ENCODE peak calls at places on chromosomes 12 and 14, in seven cellular contexts. One of them, this sample, is unnamed.

GRCh38 chr12:52053570-52054209 is 2.4 kb downstream of the NR4A1 start:
- DNase-seq in brain microvascular endothelial cell: no peak
- DNase-seq in CD4-positive, CD25-positive, alpha-beta regulatory T cell: no peak
- DNase-seq in NB4: no peak
- DNase-seq in fibroblast of mammary gland: no peak
- DNase-seq in mesenchymal stem cell: peak
- DNase-seq in fibroblast of lung: no peak
- DNase-seq in this sample: no peak

GRCh38 chr12:83823386-83824045 is 1089.1 kb downstream of the SLC6A15 start:
- DNase-seq in mesenchymal stem cell: peak
- DNase-seq in fibroblast of lung: no peak
- DNase-seq in CD4-positive, CD25-positive, alpha-beta regulatory T cell: no peak
- DNase-seq in brain microvascular endothelial cell: peak
- DNase-seq in fibroblast of mammary gland: peak
- DNase-seq in NB4: peak
- DNase-seq in this sample: peak

GRCh38 chr14:57486767-57487379 is 6.8 kb downstream of the CCDC198 start:
- DNase-seq in fibroblast of lung: peak
- DNase-seq in fibroblast of mammary gland: peak
- DNase-seq in NB4: peak
- DNase-seq in CD4-positive, CD25-positive, alpha-beta regulatory T cell: no peak
- DNase-seq in mesenchymal stem cell: peak
- DNase-seq in brain microvascular endothelial cell: peak
- DNase-seq in this sample: peak

GRCh38 chr12:126404293-126404851 is 1339.1 kb downstream of the AACS start:
- DNase-seq in mesenchymal stem cell: no peak
- DNase-seq in fibroblast of lung: peak
- DNase-seq in NB4: no peak
- DNase-seq in brain microvascular endothelial cell: no peak
- DNase-seq in fibroblast of mammary gland: no peak
- DNase-seq in CD4-positive, CD25-positive, alpha-beta regulatory T cell: no peak
- DNase-seq in this sample: no peak

GRCh38 chr14:54226103-54226502 is 170.7 kb upstream of the CDKN3 start:
- DNase-seq in brain microvascular endothelial cell: no peak
- DNase-seq in mesenchymal stem cell: no peak
- DNase-seq in CD4-positive, CD25-positive, alpha-beta regulatory T cell: no peak
- DNase-seq in NB4: no peak
- DNase-seq in fibroblast of lung: no peak
- DNase-seq in fibroblast of mammary gland: peak
- DNase-seq in this sample: no peak

GRCh38 chr12:128385736-128386135 is 118.8 kb downstream of the TMEM132C start:
- DNase-seq in brain microvascular endothelial cell: no peak
- DNase-seq in CD4-positive, CD25-positive, alpha-beta regulatory T cell: no peak
- DNase-seq in mesenchymal stem cell: no peak
- DNase-seq in fibroblast of mammary gland: no peak
- DNase-seq in fibroblast of lung: no peak
- DNase-seq in NB4: no peak
- DNase-seq in this sample: no peak

GRCh38 chr14:34536951-34537676 is 2.4 kb downstream of the EAPP start:
- DNase-seq in fibroblast of mammary gland: peak
- DNase-seq in NB4: no peak
- DNase-seq in fibroblast of lung: peak
- DNase-seq in CD4-positive, CD25-positive, alpha-beta regulatory T cell: no peak
- DNase-seq in brain microvascular endothelial cell: peak
- DNase-seq in mesenchymal stem cell: peak
- DNase-seq in this sample: peak

GRCh38 chr14:59126714-59127436 is 61.6 kb upstream of the DAAM1 start:
- DNase-seq in CD4-positive, CD25-positive, alpha-beta regulatory T cell: peak
- DNase-seq in mesenchymal stem cell: peak
- DNase-seq in fibroblast of mammary gland: peak
- DNase-seq in NB4: peak
- DNase-seq in brain microvascular endothelial cell: peak
- DNase-seq in fibroblast of lung: peak
- DNase-seq in this sample: peak

GRCh38 chr12:123938679-123939480 is 33.8 kb downstream of the CCDC92 start:
- DNase-seq in CD4-positive, CD25-positive, alpha-beta regulatory T cell: no peak
- DNase-seq in fibroblast of lung: no peak
- DNase-seq in brain microvascular endothelial cell: no peak
- DNase-seq in mesenchymal stem cell: no peak
- DNase-seq in NB4: no peak
- DNase-seq in fibroblast of mammary gland: peak
- DNase-seq in this sample: no peak

GRCh38 chr12:69431604-69432222 is 38.5 kb upstream of the FRS2 start:
- DNase-seq in fibroblast of lung: no peak
- DNase-seq in fibroblast of mammary gland: no peak
- DNase-seq in CD4-positive, CD25-positive, alpha-beta regulatory T cell: no peak
- DNase-seq in brain microvascular endothelial cell: no peak
- DNase-seq in mesenchymal stem cell: no peak
- DNase-seq in NB4: no peak
- DNase-seq in this sample: no peak

GRCh38 chr12:96094201-96094600 is 58.8 kb upstream of the LTA4H start:
- DNase-seq in fibroblast of lung: peak
- DNase-seq in fibroblast of mammary gland: no peak
- DNase-seq in NB4: peak
- DNase-seq in mesenchymal stem cell: no peak
- DNase-seq in brain microvascular endothelial cell: peak
- DNase-seq in CD4-positive, CD25-positive, alpha-beta regulatory T cell: peak
- DNase-seq in this sample: peak

GRCh38 chr12:49091056-49091835 is 3.4 kb downstream of the DHH start:
- DNase-seq in fibroblast of mammary gland: no peak
- DNase-seq in brain microvascular endothelial cell: no peak
- DNase-seq in NB4: no peak
- DNase-seq in mesenchymal stem cell: no peak
- DNase-seq in fibroblast of lung: peak
- DNase-seq in CD4-positive, CD25-positive, alpha-beta regulatory T cell: no peak
- DNase-seq in this sample: no peak

GRCh38 chr12:8628731-8629130 is 16.1 kb upstream of the AICDA start:
- DNase-seq in brain microvascular endothelial cell: no peak
- DNase-seq in mesenchymal stem cell: no peak
- DNase-seq in NB4: no peak
- DNase-seq in fibroblast of mammary gland: no peak
- DNase-seq in fibroblast of lung: peak
- DNase-seq in CD4-positive, CD25-positive, alpha-beta regulatory T cell: no peak
- DNase-seq in this sample: no peak

GRCh38 chr12:45543887-45544286 is 185.6 kb upstream of the ARID2 start:
- DNase-seq in CD4-positive, CD25-positive, alpha-beta regulatory T cell: peak
- DNase-seq in fibroblast of lung: peak
- DNase-seq in fibroblast of mammary gland: peak
- DNase-seq in brain microvascular endothelial cell: peak
- DNase-seq in NB4: peak
- DNase-seq in mesenchymal stem cell: peak
- DNase-seq in this sample: peak

GRCh38 chr12:4059891-4060290 is 186.7 kb upstream of the PARP11 start:
- DNase-seq in mesenchymal stem cell: no peak
- DNase-seq in NB4: no peak
- DNase-seq in fibroblast of lung: no peak
- DNase-seq in fibroblast of mammary gland: no peak
- DNase-seq in CD4-positive, CD25-positive, alpha-beta regulatory T cell: no peak
- DNase-seq in brain microvascular endothelial cell: no peak
- DNase-seq in this sample: no peak

GRCh38 chr12:118150625-118151024 is 14.7 kb downstream of the PEBP1 start:
- DNase-seq in NB4: no peak
- DNase-seq in fibroblast of lung: no peak
- DNase-seq in CD4-positive, CD25-positive, alpha-beta regulatory T cell: no peak
- DNase-seq in fibroblast of mammary gland: no peak
- DNase-seq in mesenchymal stem cell: no peak
- DNase-seq in brain microvascular endothelial cell: no peak
- DNase-seq in this sample: no peak

GRCh38 chr14:76708028-76708427 is 53.2 kb upstream of the VASH1 start:
- DNase-seq in CD4-positive, CD25-positive, alpha-beta regulatory T cell: no peak
- DNase-seq in mesenchymal stem cell: peak
- DNase-seq in brain microvascular endothelial cell: no peak
- DNase-seq in fibroblast of lung: peak
- DNase-seq in fibroblast of mammary gland: peak
- DNase-seq in NB4: no peak
- DNase-seq in this sample: no peak

GRCh38 chr14:24052656-24053547 is 1.1 kb downstream of the CARMIL3 start:
- DNase-seq in mesenchymal stem cell: no peak
- DNase-seq in fibroblast of mammary gland: peak
- DNase-seq in CD4-positive, CD25-positive, alpha-beta regulatory T cell: no peak
- DNase-seq in NB4: peak
- DNase-seq in fibroblast of lung: no peak
- DNase-seq in brain microvascular endothelial cell: no peak
- DNase-seq in this sample: no peak

GRCh38 chr12:118310320-118310719 is 62.4 kb downstream of the TAOK3 start:
- DNase-seq in brain microvascular endothelial cell: no peak
- DNase-seq in CD4-positive, CD25-positive, alpha-beta regulatory T cell: no peak
- DNase-seq in fibroblast of lung: no peak
- DNase-seq in NB4: no peak
- DNase-seq in fibroblast of mammary gland: no peak
- DNase-seq in mesenchymal stem cell: no peak
- DNase-seq in this sample: no peak

GRCh38 chr14:49880267-49881064 is 12.4 kb upstream of the ARF6 start:
- DNase-seq in mesenchymal stem cell: peak
- DNase-seq in NB4: no peak
- DNase-seq in fibroblast of lung: peak
- DNase-seq in CD4-positive, CD25-positive, alpha-beta regulatory T cell: no peak
- DNase-seq in brain microvascular endothelial cell: no peak
- DNase-seq in fibroblast of mammary gland: peak
- DNase-seq in this sample: peak

GRCh38 chr12:77253321-77253720 is 188.0 kb upstream of the E2F7 start:
- DNase-seq in brain microvascular endothelial cell: no peak
- DNase-seq in mesenchymal stem cell: no peak
- DNase-seq in fibroblast of lung: no peak
- DNase-seq in fibroblast of mammary gland: no peak
- DNase-seq in CD4-positive, CD25-positive, alpha-beta regulatory T cell: no peak
- DNase-seq in NB4: no peak
- DNase-seq in this sample: no peak

GRCh38 chr12:1093166-1093751 is 102.2 kb downstream of the ERC1 start:
- DNase-seq in NB4: peak
- DNase-seq in brain microvascular endothelial cell: peak
- DNase-seq in fibroblast of lung: peak
- DNase-seq in CD4-positive, CD25-positive, alpha-beta regulatory T cell: peak
- DNase-seq in fibroblast of mammary gland: peak
- DNase-seq in mesenchymal stem cell: peak
- DNase-seq in this sample: peak

GRCh38 chr14:78567343-78567742 is 397.2 kb downstream of the NRXN3 start:
- DNase-seq in NB4: no peak
- DNase-seq in brain microvascular endothelial cell: no peak
- DNase-seq in mesenchymal stem cell: peak
- DNase-seq in fibroblast of lung: peak
- DNase-seq in CD4-positive, CD25-positive, alpha-beta regulatory T cell: no peak
- DNase-seq in fibroblast of mammary gland: peak
- DNase-seq in this sample: peak
- H3K4me3 ChIP-seq in NB4: no peak
- H3K4me3 ChIP-seq in brain microvascular endothelial cell: no peak
- H3K4me3 ChIP-seq in mesenchymal stem cell: no peak
- H3K4me3 ChIP-seq in fibroblast of lung: no peak
- H3K4me3 ChIP-seq in CD4-positive, CD25-positive, alpha-beta regulatory T cell: no peak
- H3K4me3 ChIP-seq in fibroblast of mammary gland: no peak
- H3K4me3 ChIP-seq in this sample: no peak

DNA sequence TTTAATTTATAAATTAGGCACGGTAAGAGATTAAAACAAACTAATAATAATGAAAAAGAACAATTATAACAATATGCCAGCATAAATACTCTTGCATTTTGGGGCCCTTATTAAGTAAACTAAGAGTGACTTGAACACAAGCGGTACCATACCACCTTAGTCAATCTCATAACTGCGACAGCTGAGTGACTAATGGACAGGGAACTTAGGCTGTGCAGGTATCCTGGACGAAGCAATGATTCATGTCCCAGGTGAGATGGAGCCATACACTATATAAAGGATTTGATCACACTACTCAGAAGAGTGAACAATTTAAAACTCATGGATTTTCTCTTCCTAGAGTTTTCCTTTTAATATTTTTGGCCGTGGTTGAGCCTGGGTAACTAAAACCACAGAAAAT is 4.3 kb downstream of the KLRC4 start:
- DNase-seq in NB4: no peak
- DNase-seq in mesenchymal stem cell: no peak
- DNase-seq in fibroblast of lung: no peak
- DNase-seq in CD4-positive, CD25-positive, alpha-beta regulatory T cell: no peak
- DNase-seq in fibroblast of mammary gland: no peak
- DNase-seq in brain microvascular endothelial cell: no peak
- DNase-seq in this sample: no peak
- H3K4me3 ChIP-seq in NB4: no peak
- H3K4me3 ChIP-seq in mesenchymal stem cell: no peak
- H3K4me3 ChIP-seq in fibroblast of lung: no peak
- H3K4me3 ChIP-seq in CD4-positive, CD25-positive, alpha-beta regulatory T cell: no peak
- H3K4me3 ChIP-seq in fibroblast of mammary gland: no peak
- H3K4me3 ChIP-seq in brain microvascular endothelial cell: no peak
- H3K4me3 ChIP-seq in this sample: no peak

DNA sequence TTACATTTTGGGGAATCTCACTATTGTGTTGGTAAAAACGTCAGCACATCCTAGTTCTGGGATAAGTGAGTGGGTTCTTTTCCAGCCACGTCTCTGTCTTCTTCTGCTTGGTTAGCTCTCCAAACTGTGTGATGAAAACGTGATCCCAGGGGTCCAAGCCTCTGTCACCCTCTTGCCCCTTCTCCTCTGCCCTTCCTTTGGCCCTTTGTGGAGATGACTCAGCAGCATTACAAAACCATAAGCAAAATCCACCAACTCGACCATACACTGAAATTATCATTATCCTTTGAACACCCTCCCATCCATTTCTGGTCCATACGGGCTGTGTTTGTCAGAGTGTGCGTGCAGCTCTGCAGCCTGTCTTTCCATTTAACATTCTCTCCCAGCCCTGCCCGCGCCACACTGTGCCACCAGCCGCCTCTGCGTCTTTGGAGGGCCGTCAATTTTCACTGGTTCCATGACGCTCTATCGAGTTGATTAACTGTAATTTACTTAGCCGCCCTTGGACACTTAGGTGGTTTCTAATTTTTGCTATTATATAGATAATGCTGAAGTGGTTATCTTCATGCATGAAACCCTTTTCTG is 69.2 kb downstream of the SLC25A47 start:
- DNase-seq in mesenchymal stem cell: peak
- DNase-seq in fibroblast of lung: no peak
- DNase-seq in NB4: peak
- DNase-seq in CD4-positive, CD25-positive, alpha-beta regulatory T cell: no peak
- DNase-seq in fibroblast of mammary gland: peak
- DNase-seq in brain microvascular endothelial cell: no peak
- DNase-seq in this sample: peak
- H3K4me3 ChIP-seq in mesenchymal stem cell: peak
- H3K4me3 ChIP-seq in fibroblast of lung: peak
- H3K4me3 ChIP-seq in NB4: no peak
- H3K4me3 ChIP-seq in CD4-positive, CD25-positive, alpha-beta regulatory T cell: no peak
- H3K4me3 ChIP-seq in fibroblast of mammary gland: no peak
- H3K4me3 ChIP-seq in brain microvascular endothelial cell: no peak
- H3K4me3 ChIP-seq in this sample: no peak

GRCh38 chr12:104137175-104137901 is 672 bp downstream of the NFYB start:
- DNase-seq in brain microvascular endothelial cell: no peak
- DNase-seq in CD4-positive, CD25-positive, alpha-beta regulatory T cell: peak
- DNase-seq in fibroblast of lung: peak
- DNase-seq in NB4: peak
- DNase-seq in fibroblast of mammary gland: peak
- DNase-seq in mesenchymal stem cell: peak
- DNase-seq in this sample: peak

GRCh38 chr12:104133861-104134260 is 4.1 kb downstream of the NFYB start:
- DNase-seq in fibroblast of lung: peak
- DNase-seq in mesenchymal stem cell: no peak
- DNase-seq in CD4-positive, CD25-positive, alpha-beta regulatory T cell: no peak
- DNase-seq in brain microvascular endothelial cell: no peak
- DNase-seq in NB4: no peak
- DNase-seq in fibroblast of mammary gland: peak
- DNase-seq in this sample: peak

GRCh38 chr12:104132351-104132956 is 5.6 kb downstream of the NFYB start:
- DNase-seq in NB4: no peak
- DNase-seq in fibroblast of lung: no peak
- DNase-seq in CD4-positive, CD25-positive, alpha-beta regulatory T cell: no peak
- DNase-seq in brain microvascular endothelial cell: no peak
- DNase-seq in mesenchymal stem cell: no peak
- DNase-seq in fibroblast of mammary gland: no peak
- DNase-seq in this sample: no peak

GRCh38 chr12:104136577-104136976 is 1.4 kb downstream of the NFYB start:
- DNase-seq in brain microvascular endothelial cell: no peak
- DNase-seq in NB4: peak
- DNase-seq in fibroblast of lung: peak
- DNase-seq in fibroblast of mammary gland: peak
- DNase-seq in CD4-positive, CD25-positive, alpha-beta regulatory T cell: no peak
- DNase-seq in mesenchymal stem cell: peak
- DNase-seq in this sample: peak

GRCh38 chr12:104134882-104135281 is 3.1 kb downstream of the NFYB start:
- DNase-seq in CD4-positive, CD25-positive, alpha-beta regulatory T cell: no peak
- DNase-seq in mesenchymal stem cell: no peak
- DNase-seq in brain microvascular endothelial cell: no peak
- DNase-seq in fibroblast of mammary gland: no peak
- DNase-seq in NB4: peak
- DNase-seq in fibroblast of lung: no peak
- DNase-seq in this sample: no peak
- H3K4me3 ChIP-seq in CD4-positive, CD25-positive, alpha-beta regulatory T cell: no peak
- H3K4me3 ChIP-seq in mesenchymal stem cell: no peak
- H3K4me3 ChIP-seq in brain microvascular endothelial cell: no peak
- H3K4me3 ChIP-seq in fibroblast of mammary gland: no peak
- H3K4me3 ChIP-seq in NB4: no peak
- H3K4me3 ChIP-seq in fibroblast of lung: no peak
- H3K4me3 ChIP-seq in this sample: no peak